ENCODE peak calls at places on chromosomes 3 and 15, in five cellular contexts. One of them, this sample, is unnamed. For H3K9me3, the result is how much of the 10 kb centered on the place peaks cover.

GRCh38 chr3:53919741-53920140 is 28.1 kb upstream of the SELENOK start:
- DNase-seq in SJSA1: no peak
- DNase-seq in aorta: no peak
- DNase-seq in psoas muscle: no peak
- DNase-seq in adipocyte: no peak
- DNase-seq in this sample: no peak

GRCh38 chr3:138987181-138987580 is 18.9 kb downstream of the PRR23A start:
- DNase-seq in adipocyte: no peak
- DNase-seq in aorta: no peak
- DNase-seq in SJSA1: no peak
- DNase-seq in psoas muscle: no peak
- DNase-seq in this sample: no peak

GRCh38 chr3:5010706-5011554 is 31.7 kb downstream of the BHLHE40 start:
- DNase-seq in SJSA1: no peak
- DNase-seq in adipocyte: no peak
- DNase-seq in psoas muscle: no peak
- DNase-seq in aorta: no peak
- DNase-seq in this sample: no peak

GRCh38 chr3:71780430-71780829 is 4.5 kb downstream of the PROK2 start:
- DNase-seq in adipocyte: no peak
- DNase-seq in SJSA1: no peak
- DNase-seq in psoas muscle: no peak
- DNase-seq in aorta: no peak
- DNase-seq in this sample: no peak

GRCh38 chr3:12242772-12243171 is 46.1 kb upstream of the PPARG start:
- DNase-seq in SJSA1: no peak
- DNase-seq in aorta: no peak
- DNase-seq in psoas muscle: no peak
- DNase-seq in adipocyte: no peak
- DNase-seq in this sample: no peak

GRCh38 chr15:73991260-73991659 is 835 bp downstream of the STOML1 start:
- DNase-seq in SJSA1: no peak
- DNase-seq in psoas muscle: peak
- DNase-seq in aorta: peak
- DNase-seq in adipocyte: peak
- DNase-seq in this sample: no peak

GRCh38 chr3:186511245-186511644 is 32.9 kb downstream of the CRYGS start:
- DNase-seq in psoas muscle: no peak
- DNase-seq in adipocyte: no peak
- DNase-seq in aorta: no peak
- DNase-seq in SJSA1: no peak
- DNase-seq in this sample: no peak

GRCh38 chr3:15331606-15332404 is 581 bp downstream of the SH3BP5 start:
- DNase-seq in SJSA1: no peak
- DNase-seq in aorta: peak
- DNase-seq in adipocyte: peak
- DNase-seq in psoas muscle: peak
- DNase-seq in this sample: peak

GRCh38 chr3:40620151-40620550 is 95.4 kb downstream of the ZNF621 start:
- DNase-seq in aorta: no peak
- DNase-seq in psoas muscle: no peak
- DNase-seq in SJSA1: no peak
- DNase-seq in adipocyte: no peak
- DNase-seq in this sample: no peak

GRCh38 chr3:49727154-49727923 is 3.6 kb upstream of the GMPPB start:
- DNase-seq in psoas muscle: no peak
- DNase-seq in aorta: no peak
- DNase-seq in SJSA1: no peak
- DNase-seq in adipocyte: no peak
- DNase-seq in this sample: no peak

GRCh38 chr3:69462022-69462825 is 76.3 kb upstream of the FRMD4B start:
- DNase-seq in SJSA1: no peak
- DNase-seq in psoas muscle: no peak
- DNase-seq in aorta: no peak
- DNase-seq in adipocyte: no peak
- DNase-seq in this sample: no peak

GRCh38 chr3:14154895-14155432 is 23.4 kb downstream of the XPC start:
- DNase-seq in SJSA1: no peak
- DNase-seq in psoas muscle: no peak
- DNase-seq in adipocyte: no peak
- DNase-seq in aorta: no peak
- DNase-seq in this sample: no peak

GRCh38 chr15:97502038-97502437 is 458.5 kb upstream of the ARRDC4 start:
- DNase-seq in SJSA1: no peak
- DNase-seq in aorta: no peak
- DNase-seq in adipocyte: no peak
- DNase-seq in psoas muscle: no peak
- DNase-seq in this sample: no peak

GRCh38 chr3:194689493-194689901 is 3.8 kb downstream of the FAM43A start:
- DNase-seq in aorta: no peak
- DNase-seq in adipocyte: peak
- DNase-seq in SJSA1: peak
- DNase-seq in psoas muscle: peak
- DNase-seq in this sample: no peak

GRCh38 chr3:39150803-39151631 is 2.4 kb downstream of the CSRNP1 start:
- DNase-seq in SJSA1: peak
- DNase-seq in psoas muscle: peak
- DNase-seq in aorta: peak
- DNase-seq in adipocyte: peak
- DNase-seq in this sample: peak

GRCh38 chr3:176579741-176580185 is 617.5 kb downstream of the TBL1XR1 start:
- DNase-seq in aorta: no peak
- DNase-seq in SJSA1: no peak
- DNase-seq in adipocyte: peak
- DNase-seq in psoas muscle: no peak
- DNase-seq in this sample: no peak

GRCh38 chr15:71226536-71227455 is 111.5 kb downstream of the THSD4 start:
- DNase-seq in SJSA1: no peak
- DNase-seq in psoas muscle: no peak
- DNase-seq in aorta: no peak
- DNase-seq in adipocyte: no peak
- DNase-seq in this sample: no peak

GRCh38 chr3:141457624-141458236 is 29.1 kb upstream of the RASA2 start:
- DNase-seq in adipocyte: no peak
- DNase-seq in SJSA1: no peak
- DNase-seq in aorta: no peak
- DNase-seq in psoas muscle: no peak
- DNase-seq in this sample: no peak

GRCh38 chr15:90860942-90861675 is 7.3 kb upstream of the FURIN start:
- DNase-seq in psoas muscle: no peak
- DNase-seq in aorta: no peak
- DNase-seq in SJSA1: no peak
- DNase-seq in adipocyte: no peak
- DNase-seq in this sample: no peak

GRCh38 chr3:185820973-185821758 is 3.7 kb downstream of the IGF2BP2 start:
- DNase-seq in SJSA1: no peak
- DNase-seq in adipocyte: peak
- DNase-seq in aorta: no peak
- DNase-seq in psoas muscle: no peak
- DNase-seq in this sample: no peak

GRCh38 chr3:101850327-101851048 is 1.2 kb downstream of the NFKBIZ start:
- DNase-seq in SJSA1: no peak
- DNase-seq in aorta: no peak
- DNase-seq in psoas muscle: no peak
- DNase-seq in adipocyte: peak
- DNase-seq in this sample: peak

GRCh38 chr3:142047021-142047369 is 102.3 kb downstream of the TFDP2 start:
- DNase-seq in aorta: no peak
- DNase-seq in psoas muscle: no peak
- DNase-seq in adipocyte: no peak
- DNase-seq in SJSA1: no peak
- DNase-seq in this sample: no peak

GRCh38 chr3:158830391-158830790 is 28.5 kb downstream of the MFSD1 start:
- DNase-seq in psoas muscle: no peak
- DNase-seq in aorta: no peak
- DNase-seq in SJSA1: no peak
- DNase-seq in adipocyte: no peak
- DNase-seq in this sample: no peak

GRCh38 chr15:34993413-34993812 is 5.3 kb upstream of the ZNF770 start:
- DNase-seq in SJSA1: no peak
- DNase-seq in psoas muscle: no peak
- DNase-seq in aorta: no peak
- DNase-seq in adipocyte: no peak
- DNase-seq in this sample: no peak

GRCh38 chr15:58212909-58213526 is 74.8 kb downstream of the AQP9 start:
- DNase-seq in SJSA1: no peak
- DNase-seq in aorta: no peak
- DNase-seq in psoas muscle: no peak
- DNase-seq in adipocyte: peak
- DNase-seq in this sample: no peak

GRCh38 chr3:169278667-169279066 is 384.8 kb downstream of the MECOM start:
- DNase-seq in adipocyte: no peak
- DNase-seq in psoas muscle: no peak
- DNase-seq in aorta: no peak
- DNase-seq in SJSA1: no peak
- DNase-seq in this sample: no peak

GRCh38 chr3:56971261-56971660 is 89.2 kb upstream of the SPATA12 start:
- DNase-seq in adipocyte: no peak
- DNase-seq in SJSA1: no peak
- DNase-seq in aorta: no peak
- DNase-seq in psoas muscle: no peak
- DNase-seq in this sample: no peak

GRCh38 chr3:7504886-7505775 is 644.2 kb downstream of the GRM7 start:
- DNase-seq in psoas muscle: no peak
- DNase-seq in adipocyte: peak
- DNase-seq in SJSA1: peak
- DNase-seq in aorta: no peak
- DNase-seq in this sample: no peak

GRCh38 chr15:29345549-29346525 is 76.2 kb upstream of the NSMCE3 start:
- DNase-seq in aorta: no peak
- DNase-seq in SJSA1: no peak
- DNase-seq in psoas muscle: no peak
- DNase-seq in adipocyte: no peak
- DNase-seq in this sample: no peak

GRCh38 chr15:85588657-85589056 is 206.1 kb downstream of the KLHL25 start:
- DNase-seq in adipocyte: peak
- DNase-seq in aorta: no peak
- DNase-seq in SJSA1: no peak
- DNase-seq in psoas muscle: no peak
- DNase-seq in this sample: no peak

GRCh38 chr15:95520511-95520910 is 810.0 kb upstream of the NR2F2 start:
- DNase-seq in aorta: no peak
- DNase-seq in adipocyte: no peak
- DNase-seq in SJSA1: no peak
- DNase-seq in psoas muscle: no peak
- DNase-seq in this sample: no peak

DNA sequence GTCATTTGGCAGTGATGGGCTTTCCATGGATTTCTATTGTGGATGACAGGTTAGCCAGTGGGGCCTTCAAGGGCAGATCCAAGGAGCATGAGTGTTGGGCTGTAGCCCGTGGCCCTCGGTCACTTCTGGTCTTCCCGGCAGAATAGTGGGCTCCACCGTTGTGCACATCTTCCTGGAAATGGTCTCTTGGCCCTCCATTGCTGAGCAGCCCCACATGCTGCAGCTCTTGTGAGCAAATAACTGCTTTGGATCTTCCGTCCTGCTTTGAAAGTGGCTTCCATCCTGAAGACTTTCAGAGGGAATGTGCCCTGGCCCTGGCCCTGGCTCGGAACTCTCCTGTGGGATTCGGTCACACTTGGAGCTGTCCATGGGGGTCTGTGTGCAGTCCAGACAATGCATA is 102.8 kb downstream of the SNRPN start:
- DNase-seq in adipocyte: no peak
- DNase-seq in psoas muscle: no peak
- DNase-seq in aorta: peak
- DNase-seq in SJSA1: no peak
- DNase-seq in this sample: no peak
- H3K9me3 ChIP-seq in adipocyte: half or more
- H3K9me3 ChIP-seq in psoas muscle: half or more
- H3K9me3 ChIP-seq in aorta: half or more
- H3K9me3 ChIP-seq in SJSA1: half or more
- H3K9me3 ChIP-seq in this sample: half or more

GRCh38 chr3:127250032-127250431 is 37.8 kb downstream of the PRR20G start:
- DNase-seq in adipocyte: no peak
- DNase-seq in SJSA1: no peak
- DNase-seq in psoas muscle: no peak
- DNase-seq in aorta: no peak
- DNase-seq in this sample: no peak

GRCh38 chr3:127252446-127252845 is 35.4 kb downstream of the PRR20G start:
- DNase-seq in SJSA1: peak
- DNase-seq in aorta: no peak
- DNase-seq in adipocyte: no peak
- DNase-seq in psoas muscle: no peak
- DNase-seq in this sample: no peak

GRCh38 chr3:127247292-127247691 is 40.6 kb downstream of the PRR20G start:
- DNase-seq in SJSA1: no peak
- DNase-seq in adipocyte: no peak
- DNase-seq in psoas muscle: no peak
- DNase-seq in aorta: no peak
- DNase-seq in this sample: no peak
- H3K9me3 ChIP-seq in SJSA1: under half
- H3K9me3 ChIP-seq in adipocyte: under half
- H3K9me3 ChIP-seq in psoas muscle: under half
- H3K9me3 ChIP-seq in aorta: under half
- H3K9me3 ChIP-seq in this sample: under half

GRCh38 chr3:196517142-196517808 is 2.1 kb upstream of the SMCO1 start:
- DNase-seq in SJSA1: no peak
- DNase-seq in psoas muscle: no peak
- DNase-seq in adipocyte: peak
- DNase-seq in aorta: no peak
- DNase-seq in this sample: no peak
- H3K9me3 ChIP-seq in SJSA1: under half
- H3K9me3 ChIP-seq in psoas muscle: under half
- H3K9me3 ChIP-seq in adipocyte: under half
- H3K9me3 ChIP-seq in aorta: under half
- H3K9me3 ChIP-seq in this sample: under half

GRCh38 chr15:20642054-20642767 is 100.6 kb upstream of the GOLGA6L6 start:
- DNase-seq in SJSA1: no peak
- DNase-seq in adipocyte: no peak
- DNase-seq in psoas muscle: no peak
- DNase-seq in aorta: no peak
- DNase-seq in this sample: no peak
- H3K9me3 ChIP-seq in SJSA1: under half
- H3K9me3 ChIP-seq in adipocyte: under half
- H3K9me3 ChIP-seq in psoas muscle: under half
- H3K9me3 ChIP-seq in aorta: under half
- H3K9me3 ChIP-seq in this sample: under half

DNA sequence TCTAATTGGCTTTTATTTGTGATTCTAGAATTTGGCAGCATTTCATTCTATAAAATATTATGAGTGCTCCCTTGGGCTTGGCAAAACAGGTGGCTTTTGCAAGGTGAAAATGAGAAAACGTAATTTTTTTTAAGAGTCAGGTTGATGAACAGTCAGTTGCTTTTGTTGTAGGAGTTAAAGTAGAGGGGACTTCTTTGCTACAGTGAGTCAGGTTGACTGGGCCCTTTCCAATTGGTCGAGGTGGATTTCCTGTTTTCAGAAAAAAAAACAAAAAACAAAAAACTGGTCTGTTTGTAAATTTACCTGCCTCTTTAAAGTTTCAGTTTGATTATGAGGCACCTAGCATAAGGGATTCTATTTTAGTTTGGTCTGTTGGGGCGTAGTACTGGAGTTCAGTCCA is 1469.4 kb upstream of the GBE1 start:
- DNase-seq in SJSA1: no peak
- DNase-seq in aorta: no peak
- DNase-seq in adipocyte: no peak
- DNase-seq in psoas muscle: no peak
- DNase-seq in this sample: no peak
- H3K9me3 ChIP-seq in SJSA1: under half
- H3K9me3 ChIP-seq in aorta: under half
- H3K9me3 ChIP-seq in adipocyte: under half
- H3K9me3 ChIP-seq in psoas muscle: under half
- H3K9me3 ChIP-seq in this sample: under half